ENCODE peak calls at places on chromosomes 3 and 15, in five cellular contexts. R is iPS DF 19.7, X is substantia nigra, K is progenitor cell of endocrine pancreas, B is GM23248. O is an unnamed sample.
A peak's percentile ranks its signal among the peaks of the same experiment; 100 is the strongest.

GRCh38 chr3:118945834-118946233 is 88.8 kb downstream of the IGSF11 start:
- DNase-seq in R (no peak), K (no peak), B (no peak), X (no peak), O (no peak)

GRCh38 chr15:39139431-39140059 is 441.3 kb upstream of the THBS1 start:
- DNase-seq in B (no peak), R (no peak), K (no peak), X (no peak), O (no peak)

GRCh38 chr3:128863560-128863959 is 15.9 kb upstream of the ACAD9 start:
- DNase-seq in B (no peak), X (no peak), R (no peak), K (no peak), O (no peak)

GRCh38 chr3:5136211-5136610 is 14.1 kb downstream of the ARL8B start:
- DNase-seq in X (no peak), R (no peak), K (no peak), B (no peak), O (no peak)

GRCh38 chr3:105906834-105907233 is 38.0 kb upstream of the CBLB start:
- DNase-seq in X (no peak), K (no peak), R (no peak), B (peak; percentile 91), O (no peak)

GRCh38 chr3:127013758-127014535 is 31.0 kb downstream of the PLXNA1 start:
- DNase-seq in R (no peak), B (no peak), X (no peak), K (no peak), O (no peak)

GRCh38 chr3:64289622-64290021 is 64.4 kb upstream of the PRICKLE2 start:
- DNase-seq in K (no peak), X (no peak), B (no peak), R (no peak), O (no peak)

GRCh38 chr3:184066211-184066610 is 13.4 kb downstream of the HTR3C start:
- DNase-seq in X (no peak), B (peak; percentile 57), R (no peak), K (no peak), O (no peak)

GRCh38 chr3:186176382-186176990 is 67.6 kb upstream of the ETV5 start:
- DNase-seq in X (no peak), R (no peak), K (no peak), B (no peak), O (no peak)

GRCh38 chr3:178532414-178532813 is 3.8 kb upstream of the KCNMB2 start:
- DNase-seq in B (no peak), K (no peak), X (no peak), R (no peak), O (no peak)

GRCh38 chr15:57553526-57553925 is 38.2 kb upstream of the MYZAP start:
- DNase-seq in X (no peak), K (no peak), R (no peak), B (no peak), O (no peak)

GRCh38 chr3:81910244-81910852 is 148.9 kb upstream of the GBE1 start:
- DNase-seq in K (no peak), X (no peak), R (no peak), B (peak; percentile 65), O (no peak)

GRCh38 chr3:16174976-16175901 is 759 bp downstream of the GALNT15 start:
- DNase-seq in K (no peak), R (no peak), X (peak; percentile 36), B (peak; percentile 41), O (no peak)

GRCh38 chr15:70262591-70263274 is 165.0 kb upstream of the TLE3 start:
- DNase-seq in K (no peak), X (no peak), B (no peak), R (no peak), O (no peak)

GRCh38 chr15:69415381-69415780 is 1.2 kb downstream of the KIF23 start:
- DNase-seq in K (no peak), B (peak; percentile 32), X (no peak), R (no peak), O (no peak)

GRCh38 chr3:191958980-191959671 is 498.2 kb downstream of the PYDC2 start:
- DNase-seq in R (no peak), B (no peak), K (no peak), X (no peak), O (no peak)

GRCh38 chr3:127221062-127222035 is 28.4 kb downstream of the PRR23E start:
- DNase-seq in X (no peak), K (no peak), R (no peak), B (no peak), O (no peak)

GRCh38 chr3:14133188-14133800 is 8.4 kb downstream of the TMEM43 start:
- DNase-seq in X (no peak), R (no peak), K (no peak), B (no peak), O (no peak)

GRCh38 chr3:34382859-34383258 is 584.4 kb downstream of the PDCD6IP start:
- DNase-seq in K (no peak), X (no peak), R (no peak), B (no peak), O (no peak)

GRCh38 chr3:194872669-194872977 is 186.9 kb downstream of the FAM43A start:
- DNase-seq in R (peak; percentile 54), K (no peak), X (no peak), B (peak; percentile 83), O (no peak)

GRCh38 chr3:159964166-159964973 is 24.3 kb upstream of the IL12A start:
- DNase-seq in B (peak; percentile 86), R (no peak), K (no peak), X (no peak), O (no peak)

GRCh38 chr3:142886938-142887337 is 1.9 kb downstream of the PCOLCE2 start:
- DNase-seq in X (no peak), B (peak; percentile 85), K (no peak), R (no peak), O (no peak)

GRCh38 chr3:14520967-14521366 is 19.2 kb downstream of the GRIP2 start:
- DNase-seq in X (no peak), K (no peak), B (no peak), R (no peak), O (no peak)

GRCh38 chr15:63896336-63897115 is 62.8 kb upstream of the HERC1 start:
- DNase-seq in B (peak; percentile 77), X (no peak), R (no peak), K (no peak), O (no peak)

GRCh38 chr15:65212097-65212496 is 824 bp upstream of the CILP start:
- DNase-seq in R (no peak), B (peak; percentile 18), X (no peak), K (no peak), O (no peak)

GRCh38 chr3:189186093-189186492 is 14.3 kb downstream of the TPRG1 start:
- DNase-seq in X (no peak), R (no peak), K (no peak), B (peak; percentile 54), O (no peak)

GRCh38 chr3:170080605-170081004 is 42.8 kb downstream of the GPR160 start:
- DNase-seq in R (no peak), X (no peak), K (no peak), B (no peak), O (no peak)

GRCh38 chr3:134197681-134198261 is 52.9 kb downstream of the RYK start:
- DNase-seq in X (no peak), K (no peak), B (peak; percentile 83), R (peak; percentile 15), O (no peak)

GRCh38 chr3:71690222-71690821 is 34.9 kb downstream of the EIF4E3 start:
- DNase-seq in R (no peak), B (peak; percentile 79), X (no peak), K (no peak), O (no peak)

GRCh38 chr3:112302061-112302830 is 8.2 kb upstream of the SLC9C1 start:
- DNase-seq in R (no peak), X (no peak), K (no peak), B (no peak), O (no peak)

GRCh38 chr3:139629033-139629432 is 48.7 kb downstream of the NMNAT3 start:
- DNase-seq in X (no peak), B (peak; percentile 5), K (no peak), R (no peak), O (no peak)

O was measured in caudate nucleus.